ENCODE peak calls at places on chromosome 2, in five cellular contexts. K, P, W, F and G are unnamed samples.
A peak's percentile ranks its signal among the peaks of the same experiment; 100 is the strongest.

GRCh38 chr2:162127422-162127821 is 24.6 kb downstream of the GCG start:
- DNase-seq in K (no peak), P (no peak), W (no peak), F (peak; percentile 53), G (no peak)

GRCh38 chr2:12684471-12684936 is 32.2 kb upstream of the TRIB2 start:
- DNase-seq in K (no peak), P (no peak), W (no peak), F (peak; percentile 22), G (no peak)

GRCh38 chr2:31233216-31233615 is 736 bp upstream of the EHD3 start:
- DNase-seq in K (peak; percentile 20), P (peak; percentile 38), W (no peak), F (peak; percentile 24), G (no peak)

GRCh38 chr2:165253178-165253577 is 14.0 kb downstream of the SCN2A start:
- DNase-seq in K (no peak), P (no peak), W (no peak), F (no peak), G (no peak)

GRCh38 chr2:8653485-8653884 is 28.4 kb upstream of the ID2 start:
- DNase-seq in K (no peak), P (no peak), W (no peak), F (no peak), G (peak; percentile 46)

GRCh38 chr2:220167956-220168355 is 540.5 kb downstream of the SLC4A3 start:
- DNase-seq in K (no peak), P (no peak), W (no peak), F (no peak), G (no peak)

GRCh38 chr2:100869146-100869545 is 49.2 kb downstream of the NPAS2 start:
- DNase-seq in K (no peak), P (no peak), W (no peak), F (no peak), G (no peak)

GRCh38 chr2:10235909-10236550 is 66.7 kb upstream of the HPCAL1 start:
- DNase-seq in K (no peak), P (no peak), W (no peak), F (no peak), G (no peak)

GRCh38 chr2:60079562-60079961 is 473.9 kb downstream of the BCL11A start:
- DNase-seq in K (no peak), P (no peak), W (no peak), F (no peak), G (no peak)

GRCh38 chr2:72576861-72577260 is 249.0 kb downstream of the EXOC6B start:
- DNase-seq in K (no peak), P (no peak), W (no peak), F (no peak), G (no peak)

GRCh38 chr2:85522090-85522647 is 16.8 kb upstream of the MAT2A start:
- DNase-seq in K (no peak), P (no peak), W (no peak), F (no peak), G (no peak)

GRCh38 chr2:240850756-240851077 is 17.9 kb upstream of the AGXT start:
- DNase-seq in K (no peak), P (no peak), W (no peak), F (no peak), G (no peak)

GRCh38 chr2:186913870-186914269 is 64.9 kb upstream of the ZSWIM2 start:
- DNase-seq in K (no peak), P (no peak), W (no peak), F (no peak), G (no peak)

GRCh38 chr2:217775920-217776503 is 226.8 kb downstream of the TNS1 start:
- DNase-seq in K (no peak), P (no peak), W (no peak), F (no peak), G (no peak)

GRCh38 chr2:28751956-28752607 is 452 bp downstream of the PPP1CB start:
- DNase-seq in K (no peak), P (peak; percentile 80), W (no peak), F (no peak), G (no peak)

GRCh38 chr2:487495-488079 is 189.6 kb downstream of the TMEM18 start:
- DNase-seq in K (no peak), P (peak; percentile 35), W (no peak), F (no peak), G (no peak)

GRCh38 chr2:55155764-55156221 is 76.3 kb downstream of the CLHC1 start:
- DNase-seq in K (no peak), P (no peak), W (no peak), F (peak; percentile 68), G (no peak)

GRCh38 chr2:231102772-231103171 is 22.1 kb downstream of the HTR2B start:
- DNase-seq in K (no peak), P (no peak), W (no peak), F (no peak), G (no peak)

GRCh38 chr2:74292752-74293151 is 50.5 kb downstream of the SLC4A5 start:
- DNase-seq in K (no peak), P (no peak), W (no peak), F (no peak), G (no peak)

GRCh38 chr2:96591054-96591453 is 47.1 kb downstream of the KANSL3 start:
- DNase-seq in K (no peak), P (no peak), W (no peak), F (no peak), G (no peak)

GRCh38 chr2:18118703-18119102 is 240.2 kb downstream of the KCNS3 start:
- DNase-seq in K (no peak), P (no peak), W (no peak), F (no peak), G (no peak)

GRCh38 chr2:40558772-40559171 is 106.9 kb upstream of the SLC8A1 start:
- DNase-seq in K (no peak), P (no peak), W (no peak), F (no peak), G (no peak)

GRCh38 chr2:12774381-12774780 is 57.6 kb downstream of the TRIB2 start:
- DNase-seq in K (no peak), P (no peak), W (no peak), F (no peak), G (no peak)

GRCh38 chr2:25586726-25587144 is 86.6 kb downstream of the DTNB start:
- DNase-seq in K (no peak), P (no peak), W (peak; percentile 88), F (no peak), G (no peak)

GRCh38 chr2:12176621-12177020 is 430.2 kb downstream of the LPIN1 start:
- DNase-seq in K (no peak), P (no peak), W (no peak), F (no peak), G (no peak)

GRCh38 chr2:98637401-98638144 is 29.2 kb downstream of the UNC50 start:
- DNase-seq in K (no peak), P (no peak), W (no peak), F (no peak), G (no peak)

GRCh38 chr2:9071032-9071431 is 67.5 kb upstream of the MBOAT2 start:
- DNase-seq in K (no peak), P (no peak), W (peak; percentile 69), F (peak; percentile 67), G (no peak)

GRCh38 chr2:177460973-177461585 is 68.5 kb downstream of the AGPS start:
- DNase-seq in K (no peak), P (no peak), W (no peak), F (no peak), G (no peak)

GRCh38 chr2:121349721-121350401 is 64.9 kb upstream of the TFCP2L1 start:
- DNase-seq in K (no peak), P (no peak), W (no peak), F (no peak), G (no peak)

GRCh38 chr2:121350402-121350775 is 65.4 kb upstream of the TFCP2L1 start:
- DNase-seq in K (no peak), P (no peak), W (no peak), F (no peak), G (no peak)

GRCh38 chr2:121346886-121347285 is 61.9 kb upstream of the TFCP2L1 start:
- DNase-seq in K (no peak), P (no peak), W (no peak), F (no peak), G (no peak)

GRCh38 chr2:121346407-121346806 is 61.4 kb upstream of the TFCP2L1 start:
- DNase-seq in K (no peak), P (no peak), W (peak; percentile 77), F (no peak), G (no peak)

DNA sequence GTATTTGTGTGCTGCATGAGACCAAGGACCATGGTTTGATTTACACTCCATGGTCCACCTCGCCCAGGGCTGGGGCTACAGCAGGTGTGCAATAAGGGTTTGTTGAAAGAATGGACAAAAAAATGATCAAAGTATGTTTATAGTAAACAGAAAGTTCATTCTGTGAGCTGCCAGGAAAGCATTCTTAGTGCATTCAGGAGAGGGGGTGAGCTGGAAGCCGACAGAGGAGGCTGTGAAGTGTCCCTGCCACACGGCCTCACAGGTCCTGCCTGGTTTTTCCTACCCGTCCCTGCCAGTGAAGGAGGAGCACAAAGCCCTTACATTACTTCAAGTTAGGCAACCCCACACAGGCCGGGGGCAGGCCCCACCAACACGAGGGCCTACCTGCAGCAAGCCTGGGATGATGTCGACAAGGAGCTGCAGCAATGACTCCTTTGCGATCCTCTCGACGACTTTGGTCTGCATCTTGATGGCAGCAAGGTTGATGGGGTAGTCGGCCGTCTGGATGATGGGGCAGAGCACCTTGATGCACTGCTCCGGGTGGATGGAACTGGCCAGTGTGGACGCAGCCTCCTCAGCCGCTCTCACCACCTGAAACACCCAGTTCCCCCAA is 63.2 kb upstream of the TFCP2L1 start:
- DNase-seq in K (no peak), P (no peak), W (no peak), F (no peak), G (no peak)
- H2BK12ac ChIP-seq in K (no peak overlapping the region), P (no peak overlapping the region), W (no peak overlapping the region), F (no peak overlapping the region), G (no peak overlapping the region)

GRCh38 chr2:39146630-39147029 is 25.8 kb upstream of the SOS1 start:
- DNase-seq in K (no peak), P (no peak), W (no peak), F (no peak), G (no peak)
- H2BK12ac ChIP-seq in K (no peak overlapping the region), P (no peak overlapping the region), W (no peak overlapping the region), F (no peak overlapping the region), G (no peak overlapping the region)

DNA sequence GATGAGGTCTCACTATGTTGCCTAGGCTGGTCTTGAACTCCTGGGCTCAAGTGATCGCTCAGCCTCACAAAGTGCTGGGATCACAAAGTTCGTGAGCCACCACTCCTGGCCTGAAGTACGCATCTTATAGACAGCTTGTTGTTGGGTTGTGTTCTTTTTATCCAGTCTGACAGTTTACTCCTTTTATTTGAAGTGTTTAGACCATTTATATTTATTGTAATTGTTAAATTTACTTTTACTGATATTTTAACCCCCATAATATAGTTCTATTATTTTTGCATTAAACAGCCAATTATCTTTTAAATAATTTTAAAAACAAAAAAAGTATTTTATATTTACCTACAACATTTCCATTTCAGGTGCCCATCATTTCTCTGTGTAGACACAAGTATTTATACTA is 303.0 kb upstream of the HDAC4 start:
- DNase-seq in K (no peak), P (no peak), W (no peak), F (no peak), G (no peak)
- H2BK12ac ChIP-seq in K (no peak overlapping the region), P (no peak overlapping the region), W (no peak overlapping the region), F (no peak overlapping the region), G (no peak overlapping the region)

GRCh38 chr2:20555954-20556353 is 94.9 kb downstream of the HS1BP3 start:
- DNase-seq in K (no peak), P (no peak), W (no peak), F (no peak), G (no peak)

GRCh38 chr2:20549144-20549543 is 101.8 kb downstream of the HS1BP3 start:
- DNase-seq in K (no peak), P (no peak), W (no peak), F (no peak), G (no peak)

GRCh38 chr2:20553580-20553979 is 97.3 kb downstream of the HS1BP3 start:
- DNase-seq in K (no peak), P (no peak), W (no peak), F (peak; percentile 82), G (no peak)

GRCh38 chr2:20551231-20551944 is 99.5 kb downstream of the HS1BP3 start:
- DNase-seq in K (no peak), P (no peak), W (no peak), F (no peak), G (no peak)

GRCh38 chr2:20551945-20552328 is 99.0 kb downstream of the HS1BP3 start:
- DNase-seq in K (no peak), P (no peak), W (no peak), F (no peak), G (no peak)
- H2BK12ac ChIP-seq in K (no peak overlapping the region), P (no peak overlapping the region), W (no peak overlapping the region), F (no peak overlapping the region), G (no peak overlapping the region)